ENCODE peak calls at places on chromosomes 16 and 17, in nine cellular contexts. D is activated CD4-positive, alpha-beta T cell treated with anti-CD3 and anti-CD28 coated beads for 24 hours; I is cardiac fibroblast; G is left cardiac atrium; Z is GM20000; W is NCI-H2081 treated with DMSO at 0.1 percent for 48 hours; K is fibroblast of mammary gland; M is ELF-1; P is M059J. O is an unnamed sample.

GRCh38 chr16:75801307-75801706 is 75.0 kb upstream of the CPHXL start:
- DNase-seq in D (no peak), I (no peak), G (no peak), Z (no peak), W (no peak), K (peak; percentile 16), M (no peak), P (no peak), O (no peak)

GRCh38 chr17:39753514-39754160 is 15.9 kb downstream of the GRB7 start:
- DNase-seq in D (no peak), I (no peak), G (peak; percentile 73), Z (peak; percentile 87), W (no peak), K (peak; percentile 1), M (peak; percentile 45), P (no peak), O (no peak)

GRCh38 chr17:1123397-1124237 is 56.2 kb downstream of the ABR start:
- DNase-seq in D (no peak), I (no peak), G (no peak), Z (peak; percentile 49), W (no peak), K (no peak), M (no peak), P (no peak), O (no peak)

GRCh38 chr16:54585966-54586365 is 299.4 kb upstream of the IRX3 start:
- DNase-seq in D (no peak), I (no peak), G (no peak), Z (no peak), W (no peak), K (no peak), M (no peak), P (no peak), O (no peak)

GRCh38 chr17:34716291-34716690 is 136.9 kb downstream of the TMEM132E start:
- DNase-seq in D (no peak), I (no peak), G (no peak), Z (no peak), W (no peak), K (no peak), M (no peak), P (no peak), O (no peak)

GRCh38 chr16:73142069-73142880 is 94.3 kb upstream of the ZFHX3 start:
- DNase-seq in D (no peak), I (no peak), G (no peak), Z (no peak), W (no peak), K (no peak), M (no peak), P (no peak), O (no peak)

GRCh38 chr17:65055280-65055707 is 1.2 kb downstream of the GNA13 start:
- DNase-seq in D (no peak), I (no peak), G (no peak), Z (no peak), W (no peak), K (no peak), M (no peak), P (no peak), O (no peak)

GRCh38 chr16:70634861-70635260 is 11.5 kb upstream of the IL34 start:
- DNase-seq in D (no peak), I (peak; percentile 65), G (no peak), Z (no peak), W (no peak), K (peak; percentile 41), M (no peak), P (peak; percentile 25), O (no peak)

GRCh38 chr17:68759343-68760140 is 158.4 kb upstream of the FAM20A start:
- DNase-seq in D (peak; percentile 37), I (peak; percentile 96), G (peak; percentile 90), Z (peak; percentile 77), W (peak; percentile 79), K (peak; percentile 95), M (peak; percentile 93), P (peak; percentile 87), O (peak; percentile 94)

GRCh38 chr17:6823011-6823442 is 8.5 kb downstream of the TEKT1 start:
- DNase-seq in D (no peak), I (peak; percentile 65), G (no peak), Z (no peak), W (no peak), K (peak; percentile 87), M (no peak), P (peak; percentile 78), O (no peak)

GRCh38 chr17:17403899-17404576 is 72.8 kb upstream of the MED9 start:
- DNase-seq in D (peak; percentile 24), I (no peak), G (peak; percentile 13), Z (no peak), W (peak; percentile 57), K (no peak), M (no peak), P (no peak), O (no peak)

GRCh38 chr17:1485311-1485747 is 7.2 kb downstream of the MYO1C start:
- DNase-seq in D (no peak), I (peak; percentile 39), G (peak; percentile 72), Z (peak; percentile 80), W (no peak), K (no peak), M (no peak), P (peak; percentile 40), O (peak; percentile 89)

GRCh38 chr16:2162676-2163118 is 7.1 kb downstream of the TRAF7 start:
- DNase-seq in D (no peak), I (no peak), G (no peak), Z (no peak), W (no peak), K (no peak), M (no peak), P (no peak), O (no peak)

GRCh38 chr17:49359990-49360795 is 1.9 kb downstream of the ZNF652 start:
- DNase-seq in D (no peak), I (no peak), G (no peak), Z (no peak), W (no peak), K (peak; percentile 16), M (no peak), P (peak; percentile 24), O (no peak)

GRCh38 chr17:49343273-49343672 is 18.8 kb downstream of the ZNF652 start:
- DNase-seq in D (no peak), I (peak; percentile 42), G (no peak), Z (no peak), W (no peak), K (peak; percentile 48), M (no peak), P (peak; percentile 46), O (no peak)

GRCh38 chr17:27612160-27612767 is 18.7 kb upstream of the LGALS9 start:
- DNase-seq in D (no peak), I (no peak), G (no peak), Z (no peak), W (no peak), K (peak; percentile 21), M (no peak), P (no peak), O (no peak)

GRCh38 chr16:64308721-64309120 is 813.1 kb downstream of the CDH11 start:
- DNase-seq in D (no peak), I (no peak), G (no peak), Z (no peak), W (no peak), K (no peak), M (no peak), P (no peak), O (no peak)

GRCh38 chr16:59210955-59211541 is 476.9 kb upstream of the GOT2 start:
- DNase-seq in D (no peak), I (peak; percentile 10), G (peak; percentile 43), Z (no peak), W (no peak), K (peak; percentile 21), M (peak; percentile 81), P (peak; percentile 77), O (no peak)

GRCh38 chr16:85027968-85028637 is 508 bp downstream of the KIAA0513 start:
- DNase-seq in D (peak; percentile 7), I (no peak), G (no peak), Z (no peak), W (no peak), K (no peak), M (no peak), P (no peak), O (no peak)

GRCh38 chr16:24203675-24204074 is 52.5 kb upstream of the CACNG3 start:
- DNase-seq in D (no peak), I (no peak), G (no peak), Z (no peak), W (no peak), K (no peak), M (peak; percentile 50), P (no peak), O (no peak)

GRCh38 chr16:76114681-76115080 is 162.5 kb upstream of the CNTNAP4 start:
- DNase-seq in D (no peak), I (no peak), G (no peak), Z (no peak), W (no peak), K (peak; percentile 57), M (no peak), P (no peak), O (no peak)